ENCODE peak calls at places on chromosomes 12 and 14, in five cellular contexts. C is heart right ventricle, Q is adipocyte, I is pancreas, P is lung. F is an unnamed sample. For H3K27me3, the result is how much of the 10 kb centered on the place peaks cover.

GRCh38 chr12:29043069-29043468 is 106.0 kb upstream of the FAR2 start:
- DNase-seq in I (no peak), C (no peak), P (no peak), Q (peak), F (no peak)

GRCh38 chr14:93114068-93114710 is 1.5 kb downstream of the ITPK1 start:
- DNase-seq in C (no peak), P (no peak), I (no peak), Q (peak), F (peak)

GRCh38 chr12:78209851-78210493 is 379.3 kb downstream of the NAV3 start:
- DNase-seq in C (peak), I (no peak), P (no peak), Q (no peak), F (peak)

GRCh38 chr12:42448841-42449240 is 122.9 kb downstream of the PPHLN1 start:
- DNase-seq in Q (no peak), I (no peak), P (no peak), C (no peak), F (no peak)

GRCh38 chr14:98070521-98070920 is 1201.5 kb downstream of the BCL11B start:
- DNase-seq in P (no peak), Q (no peak), C (no peak), I (no peak), F (peak)

GRCh38 chr14:37602605-37603453 is 7.4 kb downstream of the TTC6 start:
- DNase-seq in Q (no peak), I (no peak), P (no peak), C (no peak), F (no peak)

GRCh38 chr12:78562358-78563205 is 302.0 kb upstream of the SYT1 start:
- DNase-seq in Q (peak), C (no peak), P (no peak), I (no peak), F (peak)

GRCh38 chr12:132237772-132238486 is 91.5 kb downstream of the GALNT9 start:
- DNase-seq in Q (no peak), P (no peak), C (no peak), I (no peak), F (no peak)

GRCh38 chr12:2749580-2749979 is 45.2 kb upstream of the FKBP4 start:
- DNase-seq in I (no peak), C (no peak), P (no peak), Q (no peak), F (no peak)

GRCh38 chr14:50677527-50678063 is 9.5 kb upstream of the SAV1 start:
- DNase-seq in P (no peak), Q (peak), I (no peak), C (no peak), F (no peak)

GRCh38 chr14:69887740-69888657 is 8.8 kb downstream of the SMOC1 start:
- DNase-seq in C (no peak), Q (no peak), P (no peak), I (no peak), F (no peak)

GRCh38 chr12:122872815-122873361 is 23.0 kb downstream of the VPS37B start:
- DNase-seq in P (no peak), C (no peak), Q (no peak), I (no peak), F (no peak)

GRCh38 chr14:99327050-99327449 is 55.1 kb upstream of the BCL11B start:
- DNase-seq in C (no peak), P (no peak), Q (no peak), I (no peak), F (no peak)

GRCh38 chr12:70110085-70110484 is 133.1 kb upstream of the CNOT2 start:
- DNase-seq in C (no peak), I (no peak), P (no peak), Q (no peak), F (no peak)

GRCh38 chr14:28398501-28398900 is 368.1 kb upstream of the FOXG1 start:
- DNase-seq in C (no peak), I (no peak), P (no peak), Q (peak), F (no peak)

GRCh38 chr12:131963381-131963780 is 13.6 kb downstream of the EP400 start:
- DNase-seq in C (no peak), P (no peak), I (no peak), Q (no peak), F (no peak)

GRCh38 chr14:27881646-27882045 is 884.9 kb upstream of the FOXG1 start:
- DNase-seq in C (no peak), I (no peak), Q (no peak), P (no peak), F (no peak)

GRCh38 chr14:89767861-89768268 is 186.7 kb downstream of the EFCAB11 start:
- DNase-seq in I (peak), Q (peak), C (peak), P (no peak), F (peak)

GRCh38 chr12:23055004-23055403 is 430.0 kb downstream of the ETNK1 start:
- DNase-seq in Q (peak), C (no peak), I (no peak), P (no peak), F (peak)

GRCh38 chr12:56916996-56917333 is 17.2 kb downstream of the SDR9C7 start:
- DNase-seq in C (no peak), I (no peak), P (no peak), Q (no peak), F (no peak)

GRCh38 chr12:13094349-13094748 is 9.1 kb downstream of the GSG1 start:
- DNase-seq in C (no peak), Q (peak), I (no peak), P (no peak), F (no peak)

GRCh38 chr12:131690320-131690719 is 20.6 kb upstream of the SFSWAP start:
- DNase-seq in Q (no peak), P (no peak), I (no peak), C (no peak), F (no peak)

GRCh38 chr12:6807170-6807569 is 14.5 kb upstream of the GPR162 start:
- DNase-seq in P (no peak), C (no peak), Q (no peak), I (no peak), F (no peak)

GRCh38 chr14:31270196-31270772 is 62.7 kb upstream of the HECTD1 start:
- DNase-seq in I (no peak), Q (no peak), C (no peak), P (peak), F (peak)

GRCh38 chr12:116559080-116559329 is 176 bp upstream of the MAP1LC3B2 start:
- DNase-seq in Q (no peak), C (no peak), I (no peak), P (no peak), F (no peak)

GRCh38 chr14:106268013-106268727 is 741.8 kb downstream of the TMEM121 start:
- DNase-seq in I (no peak), Q (no peak), C (no peak), P (no peak), F (peak)

GRCh38 chr12:64796205-64796845 is 28.1 kb upstream of the TBC1D30 start:
- DNase-seq in P (peak), C (peak), I (peak), Q (peak), F (peak)

GRCh38 chr12:12387521-12387920 is 30.6 kb downstream of the BORCS5 start:
- DNase-seq in P (no peak), C (no peak), I (no peak), Q (peak), F (no peak)

GRCh38 chr14:75022655-75023054 is 19.9 kb downstream of the EIF2B2 start:
- DNase-seq in C (peak), P (no peak), Q (no peak), I (no peak), F (peak)

GRCh38 chr14:35050652-35051051 is 4.6 kb downstream of the FAM177A1 start:
- DNase-seq in I (no peak), C (peak), P (no peak), Q (peak), F (peak)

GRCh38 chr12:67424784-67425183 is 155.6 kb downstream of the CAND1 start:
- DNase-seq in P (no peak), Q (no peak), C (no peak), I (no peak), F (no peak)

GRCh38 chr12:75120202-75120774 is 89.4 kb downstream of the KCNC2 start:
- DNase-seq in C (no peak), Q (peak), P (no peak), I (no peak), F (peak)

GRCh38 chr14:33737446-33737845 is 213.4 kb downstream of the EGLN3 start:
- DNase-seq in C (no peak), P (no peak), I (no peak), Q (no peak), F (no peak)

GRCh38 chr14:95516554-95517209 is at the start of gene SYNE3:
- DNase-seq in I (no peak), C (peak), P (no peak), Q (peak), F (peak)

GRCh38 chr14:63840981-63841380 is 11.8 kb upstream of the SYNE2 start:
- DNase-seq in Q (no peak), C (no peak), P (no peak), I (no peak), F (peak)

GRCh38 chr12:122117979-122118378 is 39.4 kb downstream of the MLXIP start:
- DNase-seq in Q (no peak), C (no peak), P (no peak), I (no peak), F (no peak)

GRCh38 chr12:13474381-13474780 is 277.9 kb downstream of the EMP1 start:
- DNase-seq in P (no peak), I (no peak), Q (no peak), C (no peak), F (no peak)

GRCh38 chr12:24904871-24905270 is 44.0 kb downstream of the BCAT1 start:
- DNase-seq in C (no peak), I (no peak), P (no peak), Q (no peak), F (no peak)

GRCh38 chr12:24905431-24905830 is 43.5 kb downstream of the BCAT1 start:
- DNase-seq in I (no peak), P (no peak), C (no peak), Q (no peak), F (no peak)

GRCh38 chr12:24902521-24903304 is 46.2 kb downstream of the BCAT1 start:
- DNase-seq in P (no peak), I (no peak), C (no peak), Q (peak), F (peak)

GRCh38 chr12:24901975-24902461 is 46.9 kb downstream of the BCAT1 start:
- DNase-seq in C (no peak), I (no peak), Q (no peak), P (no peak), F (no peak)

GRCh38 chr12:24903305-24904088 is 45.4 kb downstream of the BCAT1 start:
- DNase-seq in I (no peak), C (no peak), Q (no peak), P (no peak), F (no peak)
- H3K4me3 ChIP-seq in I (peak), C (peak), Q (peak), P (peak), F (peak)

DNA sequence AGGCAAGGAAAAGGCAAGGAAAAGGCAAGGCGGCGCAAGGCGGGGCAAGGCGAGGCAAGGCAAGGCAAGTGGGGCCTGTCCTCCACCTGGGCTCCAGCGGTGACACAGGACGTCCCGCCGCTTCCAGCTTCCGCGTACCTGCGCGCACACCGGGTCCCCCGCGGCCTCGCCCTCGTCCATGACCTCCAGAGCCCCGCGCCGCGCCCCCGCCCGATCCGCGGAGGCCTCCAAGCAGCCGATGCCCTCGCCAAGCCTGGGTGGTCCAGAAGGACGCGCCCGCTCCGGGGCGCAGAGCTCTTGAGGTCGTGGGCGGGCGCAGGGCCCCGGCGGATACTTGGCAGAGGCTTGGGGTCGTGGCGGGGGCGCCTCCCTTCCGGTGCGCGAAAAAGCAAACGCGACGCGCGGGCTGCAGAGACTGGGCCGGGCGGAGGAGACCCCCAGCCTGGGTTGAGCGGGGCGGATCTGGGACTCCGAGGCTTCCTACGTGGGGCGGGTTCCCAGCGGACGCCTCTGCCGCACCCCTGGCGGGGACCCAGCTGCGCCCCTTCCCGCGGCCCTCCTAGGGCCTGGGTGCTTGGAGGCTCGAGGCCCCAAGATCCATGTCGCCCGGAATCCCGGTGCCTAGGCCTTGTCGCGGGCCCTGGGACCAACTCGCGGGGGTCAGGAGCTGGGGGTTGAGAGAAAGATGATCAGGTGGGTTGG is 60.7 kb upstream of the EIF5 start:
- DNase-seq in P (no peak), I (no peak), Q (no peak), C (no peak), F (no peak)
- H3K27me3 ChIP-seq in P (under half), I (under half), Q (under half), C (half or more), F (under half)

DNA sequence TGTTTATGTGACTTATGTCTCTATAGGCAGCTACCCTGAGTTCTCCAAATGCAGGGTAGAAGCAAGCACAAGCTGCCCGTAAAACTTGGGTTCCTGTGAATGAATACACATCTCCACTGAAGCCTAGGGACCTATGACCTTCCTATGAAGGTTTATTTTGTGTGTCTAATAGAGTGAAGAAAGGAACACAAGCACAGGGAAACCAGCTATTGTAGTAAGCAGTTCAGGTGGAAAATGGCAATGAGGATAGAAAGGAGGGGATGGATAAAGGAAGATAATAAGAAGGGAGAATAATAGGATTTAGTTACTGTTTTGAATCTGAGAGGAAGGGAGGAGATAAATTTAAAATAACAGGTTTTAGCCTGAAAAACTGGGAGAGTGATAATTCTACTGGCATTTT is 2.4 kb downstream of the PFKM start:
- DNase-seq in I (no peak), P (no peak), C (no peak), Q (no peak), F (no peak)
- H3K4me3 ChIP-seq in I (no peak), P (no peak), C (peak), Q (no peak), F (no peak)

GRCh38 chr12:53995311-53996187 is 4.4 kb upstream of the HOXC9 start:
- DNase-seq in P (no peak), I (no peak), Q (no peak), C (no peak), F (peak)
- H3K27me3 ChIP-seq in P (under half), I (half or more), Q (under half), C (half or more), F (under half)

GRCh38 chr12:130162267-130162666 is at the start of gene FZD10:
- DNase-seq in I (peak), Q (peak), C (peak), P (no peak), F (no peak)
- H3K4me3 ChIP-seq in I (peak), Q (no peak), C (peak), P (peak), F (no peak)

DNA sequence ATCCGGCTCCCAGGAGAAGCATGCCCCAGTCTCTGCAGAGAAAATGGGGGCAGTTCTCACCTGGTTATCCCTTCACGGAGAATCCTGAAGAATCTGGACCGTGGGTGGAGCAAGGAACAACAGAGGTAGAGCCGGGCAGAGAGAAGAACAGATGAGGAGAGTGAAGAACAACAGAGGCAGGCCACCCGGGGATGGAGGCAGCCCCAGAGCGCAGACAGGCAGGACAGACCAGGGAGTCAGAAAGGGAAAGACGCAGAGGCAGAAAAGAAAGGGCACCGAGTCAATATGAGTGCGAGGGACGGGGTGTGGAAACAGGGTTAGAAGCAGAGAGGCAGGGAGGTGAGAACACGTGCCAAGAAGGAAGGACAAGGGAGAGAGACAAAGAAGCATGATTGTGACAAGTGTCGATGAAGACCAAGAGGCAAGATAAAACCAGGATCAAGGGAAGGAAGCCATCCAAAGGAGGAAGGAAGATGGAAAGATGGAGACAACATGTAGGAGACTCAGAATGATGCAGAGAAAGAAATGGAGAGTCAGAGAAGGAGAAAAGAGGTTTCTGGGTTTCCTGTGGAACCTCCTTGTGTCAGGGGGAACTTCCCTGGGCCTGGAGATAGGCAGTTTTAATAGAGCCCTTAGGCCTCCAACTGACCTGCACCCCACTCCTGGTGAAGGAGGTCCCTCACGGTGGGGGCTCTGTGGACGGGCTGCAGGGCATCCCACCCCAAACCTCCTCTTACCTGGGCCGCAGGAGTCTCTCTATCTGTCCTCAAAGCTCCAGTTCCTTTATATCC is at the start of gene MYH6:
- DNase-seq in P (no peak), Q (no peak), I (no peak), C (no peak), F (no peak)
- H3K27me3 ChIP-seq in P (under half), Q (half or more), I (under half), C (under half), F (under half)

GRCh38 chr14:54486685-54487084 is 2.1 kb downstream of the GMFB start:
- DNase-seq in P (no peak), I (no peak), Q (no peak), C (no peak), F (no peak)
- H3K4me3 ChIP-seq in P (no peak), I (no peak), Q (peak), C (no peak), F (no peak)

F was measured in A673.